ENCODE peak calls at places on chromosomes 2 and 18, in five cellular contexts. I is DMS153; R is SK-MEL-5; N is substantia nigra; L is activated naive CD4-positive, alpha-beta T cell treated with anti-CD3 and anti-CD28 coated beads for 36 hours. E is an unnamed sample.

GRCh38 chr2:233789554-233789953 is 11.4 kb downstream of the MROH2A start:
- DNase-seq in I (no peak), N (no peak), L (no peak), R (no peak), E (no peak)

GRCh38 chr2:64899081-64899865 is 89.9 kb upstream of the SLC1A4 start:
- DNase-seq in L (no peak), R (no peak), N (no peak), I (no peak), E (no peak)

GRCh38 chr2:234989183-234989701 is 37.4 kb downstream of the SH3BP4 start:
- DNase-seq in R (peak; percentile 60), I (peak; percentile 45), L (no peak), N (peak; percentile 77), E (peak; percentile 58)

GRCh38 chr2:190328748-190329147 is 9.1 kb upstream of the HIBCH start:
- DNase-seq in N (no peak), R (peak; percentile 44), L (no peak), I (no peak), E (no peak)

GRCh38 chr2:1497122-1497611 is 83.9 kb downstream of the TPO start:
- DNase-seq in R (no peak), N (no peak), I (no peak), L (no peak), E (no peak)

GRCh38 chr18:3035635-3036034 is 22.7 kb upstream of the LPIN2 start:
- DNase-seq in N (no peak), R (no peak), I (no peak), L (no peak), E (no peak)

GRCh38 chr2:85774126-85774978 is 20.6 kb downstream of the ATOH8 start:
- DNase-seq in N (no peak), L (no peak), I (no peak), R (no peak), E (no peak)

GRCh38 chr18:79919089-79919488 is 32.4 kb downstream of the SLC66A2 start:
- DNase-seq in I (no peak), N (no peak), L (no peak), R (no peak), E (no peak)

GRCh38 chr2:239220976-239221375 is 179.8 kb downstream of the HDAC4 start:
- DNase-seq in N (no peak), L (peak; percentile 3), R (no peak), I (no peak), E (no peak)

GRCh38 chr2:75021672-75022071 is 63.2 kb downstream of the POLE4 start:
- DNase-seq in I (no peak), N (no peak), R (peak; percentile 24), L (no peak), E (no peak)

GRCh38 chr2:88596141-88596830 is 31.0 kb downstream of the EIF2AK3 start:
- DNase-seq in I (no peak), N (no peak), L (no peak), R (no peak), E (no peak)

GRCh38 chr2:182359027-182360011 is 67.5 kb downstream of the PDE1A start:
- DNase-seq in L (no peak), I (no peak), R (peak; percentile 5), N (no peak), E (no peak)

GRCh38 chr2:204680576-204680975 is 135.3 kb downstream of the PARD3B start:
- DNase-seq in N (no peak), L (no peak), R (no peak), I (no peak), E (no peak)

GRCh38 chr2:56325661-56326345 is 142.0 kb downstream of the CCDC85A start:
- DNase-seq in L (no peak), I (no peak), R (no peak), N (no peak), E (no peak)